ENCODE peak calls at places on chromosomes 16 and 17, in eight cellular contexts. S is stimulated activated naive CD4-positive, alpha-beta T cell; R is kidney tubule cell; B is left ventricle myocardium superior; E is skeletal muscle cell; P is T-helper 1 cell; K is NCI-H345; V is WTC11. W is an unnamed sample.

GRCh38 chr17:62804822-62805221 is 3.3 kb downstream of the MARCHF10 start:
- DNase-seq in S (no peak), R (peak), B (no peak), E (peak), P (no peak), K (no peak), V (no peak), W (no peak)

GRCh38 chr16:22425036-22425801 is 50.8 kb upstream of the CDR2 start:
- DNase-seq in S (no peak), R (no peak), B (peak), E (no peak), P (no peak), K (no peak), V (no peak), W (peak)

GRCh38 chr17:64291268-64291851 is 28.3 kb upstream of the TEX2 start:
- DNase-seq in S (no peak), R (peak), B (no peak), E (no peak), P (no peak), K (no peak), V (no peak), W (no peak)

GRCh38 chr16:14415291-14415690 is 214.8 kb downstream of the PARN start:
- DNase-seq in S (no peak), R (no peak), B (no peak), E (no peak), P (no peak), K (no peak), V (no peak), W (no peak)

GRCh38 chr17:73338050-73338491 is 26.3 kb upstream of the CDC42EP4 start:
- DNase-seq in S (no peak), R (no peak), B (no peak), E (no peak), P (no peak), K (no peak), V (no peak), W (no peak)

GRCh38 chr17:39653662-39654331 is 11.4 kb upstream of the TCAP start:
- DNase-seq in S (peak), R (peak), B (peak), E (no peak), P (peak), K (peak), V (peak), W (no peak)

GRCh38 chr16:88807626-88808453 is 3.9 kb downstream of the APRT start:
- DNase-seq in S (no peak), R (no peak), B (no peak), E (no peak), P (no peak), K (no peak), V (no peak), W (no peak)

GRCh38 chr17:22268214-22268911 is 576.0 kb downstream of the KCNJ18 start:
- DNase-seq in S (no peak), R (no peak), B (no peak), E (no peak), P (no peak), K (no peak), V (no peak), W (peak)

GRCh38 chr16:84925092-84925772 is 86.1 kb downstream of the ZDHHC7 start:
- DNase-seq in S (peak), R (peak), B (peak), E (no peak), P (peak), K (peak), V (peak), W (no peak)

GRCh38 chr17:48545022-48545376 is at the start of gene HOXB2:
- DNase-seq in S (no peak), R (peak), B (peak), E (no peak), P (no peak), K (peak), V (no peak), W (no peak)

GRCh38 chr16:30185141-30185682 is 1.8 kb downstream of the CORO1A start:
- DNase-seq in S (peak), R (no peak), B (peak), E (no peak), P (peak), K (no peak), V (no peak), W (no peak)

GRCh38 chr16:79081292-79082066 is 519.1 kb downstream of the MAF start:
- DNase-seq in S (no peak), R (no peak), B (no peak), E (no peak), P (no peak), K (no peak), V (no peak), W (no peak)

GRCh38 chr17:77404812-77405581 is 264.2 kb downstream of the SEC14L1 start:
- DNase-seq in S (peak), R (peak), B (peak), E (no peak), P (peak), K (no peak), V (no peak), W (no peak)

GRCh38 chr17:74008196-74008595 is 195.3 kb upstream of the RPL38 start:
- DNase-seq in S (no peak), R (peak), B (no peak), E (no peak), P (no peak), K (peak), V (peak), W (no peak)

GRCh38 chr16:52247737-52248136 is 299.2 kb downstream of the TOX3 start:
- DNase-seq in S (no peak), R (no peak), B (no peak), E (no peak), P (no peak), K (no peak), V (no peak), W (no peak)

GRCh38 chr16:8893976-8894690 is 12.0 kb downstream of the LITAFD start:
- DNase-seq in S (no peak), R (no peak), B (no peak), E (no peak), P (no peak), K (no peak), V (no peak), W (no peak)

GRCh38 chr17:7015587-7016020 is 3.2 kb downstream of the RNASEK start:
- DNase-seq in S (no peak), R (no peak), B (no peak), E (no peak), P (no peak), K (no peak), V (no peak), W (no peak)

GRCh38 chr16:8885674-8886592 is 3.8 kb downstream of the LITAFD start:
- DNase-seq in S (no peak), R (peak), B (peak), E (no peak), P (no peak), K (no peak), V (no peak), W (no peak)

GRCh38 chr17:55434721-55435120 is 13.1 kb upstream of the MMD start:
- DNase-seq in S (no peak), R (peak), B (no peak), E (no peak), P (no peak), K (no peak), V (no peak), W (no peak)

GRCh38 chr17:80738406-80738805 is 193.8 kb downstream of the RPTOR start:
- DNase-seq in S (no peak), R (no peak), B (no peak), E (no peak), P (no peak), K (no peak), V (no peak), W (no peak)

GRCh38 chr17:44417553-44417952 is 28.1 kb upstream of the ITGA2B start:
- DNase-seq in S (no peak), R (peak), B (no peak), E (peak), P (no peak), K (no peak), V (no peak), W (no peak)

GRCh38 chr16:85312642-85313540 is 200.6 kb upstream of the CIBAR2 start:
- DNase-seq in S (no peak), R (peak), B (no peak), E (no peak), P (no peak), K (no peak), V (no peak), W (no peak)

GRCh38 chr17:46768540-46768870 is 50.0 kb downstream of the WNT3 start:
- DNase-seq in S (no peak), R (no peak), B (no peak), E (no peak), P (no peak), K (no peak), V (no peak), W (no peak)

GRCh38 chr17:74211141-74211928 is 2.0 kb upstream of the TTYH2 start:
- DNase-seq in S (no peak), R (no peak), B (no peak), E (no peak), P (no peak), K (no peak), V (peak), W (no peak)

GRCh38 chr16:56137269-56137668 is 54.0 kb upstream of the GNAO1 start:
- DNase-seq in S (no peak), R (no peak), B (no peak), E (no peak), P (no peak), K (no peak), V (no peak), W (no peak)

GRCh38 chr16:84330685-84331050 is 36.0 kb downstream of the WFDC1 start:
- DNase-seq in S (no peak), R (no peak), B (no peak), E (no peak), P (no peak), K (no peak), V (no peak), W (no peak)

GRCh38 chr17:36940313-36941264 is 3.3 kb downstream of the LHX1 start:
- DNase-seq in S (no peak), R (no peak), B (no peak), E (no peak), P (no peak), K (no peak), V (peak), W (no peak)

GRCh38 chr16:2178321-2179106 is 17.9 kb downstream of the CASKIN1 start:
- DNase-seq in S (peak), R (no peak), B (no peak), E (no peak), P (peak), K (no peak), V (peak), W (no peak)

GRCh38 chr16:81036751-81037350 is 1.2 kb downstream of the ATMIN start:
- DNase-seq in S (no peak), R (peak), B (no peak), E (no peak), P (no peak), K (no peak), V (no peak), W (no peak)

GRCh38 chr17:80855968-80856862 is 135.4 kb upstream of the CHMP6 start:
- DNase-seq in S (no peak), R (peak), B (peak), E (peak), P (peak), K (no peak), V (no peak), W (no peak)

GRCh38 chr16:67277999-67278772 is 1.1 kb upstream of the PLEKHG4 start:
- DNase-seq in S (no peak), R (peak), B (no peak), E (peak), P (no peak), K (no peak), V (no peak), W (no peak)